ENCODE peak calls at places on chromosomes 3 and 15, in five cellular contexts. J is GM12878, M is HepG2, U is SK-N-SH, O is K562. W is an unnamed sample.

GRCh38 chr3:25483456-25483855 is 55.4 kb downstream of the RARB start:
- DNase-seq in J (no peak), M (no peak), U (peak), O (no peak), W (no peak)

GRCh38 chr15:67899596-67900283 is 59.9 kb upstream of the RNU6-1 start:
- DNase-seq in J (no peak), M (no peak), U (no peak), O (no peak), W (no peak)

GRCh38 chr15:101324513-101325177 is 29.6 kb upstream of the SNRPA1 start:
- DNase-seq in J (no peak), M (peak), U (no peak), O (no peak), W (no peak)

GRCh38 chr15:69535101-69535638 is 82.6 kb downstream of the RPLP1 start:
- DNase-seq in J (no peak), M (no peak), U (no peak), O (no peak), W (no peak)

GRCh38 chr3:115134648-115135347 is 12.3 kb downstream of the ZBTB20 start:
- DNase-seq in J (no peak), M (no peak), U (no peak), O (no peak), W (no peak)

GRCh38 chr3:16094644-16095272 is 79.7 kb upstream of the GALNT15 start:
- DNase-seq in J (no peak), M (no peak), U (no peak), O (no peak), W (no peak)

GRCh38 chr3:71726106-71726505 is 904 bp upstream of the EIF4E3 start:
- DNase-seq in J (no peak), M (no peak), U (no peak), O (no peak), W (no peak)

GRCh38 chr3:65927576-65927975 is 111.1 kb downstream of the MAGI1 start:
- DNase-seq in J (no peak), M (peak), U (no peak), O (no peak), W (no peak)

GRCh38 chr3:9316881-9317341 is 45.9 kb upstream of the THUMPD3 start:
- DNase-seq in J (no peak), M (no peak), U (no peak), O (no peak), W (no peak)

GRCh38 chr3:167913218-167913902 is 177.8 kb downstream of the SERPINI1 start:
- DNase-seq in J (no peak), M (no peak), U (peak), O (no peak), W (peak)

GRCh38 chr3:4814302-4814903 is 164.8 kb upstream of the BHLHE40 start:
- DNase-seq in J (no peak), M (no peak), U (no peak), O (peak), W (no peak)

GRCh38 chr3:101381809-101382208 is 61.4 kb upstream of the IMPG2 start:
- DNase-seq in J (no peak), M (peak), U (peak), O (peak), W (peak)

GRCh38 chr15:88690331-88690730 is 51.5 kb downstream of the ISG20 start:
- DNase-seq in J (no peak), M (no peak), U (no peak), O (no peak), W (no peak)

GRCh38 chr3:197336348-197336747 is 37.9 kb upstream of the DLG1 start:
- DNase-seq in J (no peak), M (no peak), U (no peak), O (no peak), W (no peak)

DNA sequence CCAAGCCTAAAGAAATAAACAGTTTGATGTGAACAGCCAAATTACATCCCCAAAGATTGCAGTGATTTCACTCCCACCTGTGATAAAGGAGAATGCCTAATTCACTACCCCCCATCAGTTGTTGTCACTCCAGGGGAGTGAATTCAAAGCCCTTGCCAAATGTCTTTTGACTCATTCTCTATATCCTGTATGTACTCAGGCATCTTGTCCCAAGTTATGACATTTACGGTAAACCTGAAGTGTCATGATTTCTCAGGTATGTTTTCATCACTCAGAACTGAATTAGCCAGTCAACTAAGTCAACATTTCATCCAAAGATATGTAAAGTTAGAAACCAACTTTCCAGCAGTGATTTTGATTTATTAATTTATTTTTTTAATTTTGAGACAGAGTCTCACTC is 22.0 kb upstream of the HERC1 start:
- DNase-seq in J (no peak), M (no peak), U (no peak), O (no peak), W (no peak)
- TF ChIP-seq FOXM1 in J (no peak), M (no peak), U (no peak), O (no peak), W (no peak)

DNA sequence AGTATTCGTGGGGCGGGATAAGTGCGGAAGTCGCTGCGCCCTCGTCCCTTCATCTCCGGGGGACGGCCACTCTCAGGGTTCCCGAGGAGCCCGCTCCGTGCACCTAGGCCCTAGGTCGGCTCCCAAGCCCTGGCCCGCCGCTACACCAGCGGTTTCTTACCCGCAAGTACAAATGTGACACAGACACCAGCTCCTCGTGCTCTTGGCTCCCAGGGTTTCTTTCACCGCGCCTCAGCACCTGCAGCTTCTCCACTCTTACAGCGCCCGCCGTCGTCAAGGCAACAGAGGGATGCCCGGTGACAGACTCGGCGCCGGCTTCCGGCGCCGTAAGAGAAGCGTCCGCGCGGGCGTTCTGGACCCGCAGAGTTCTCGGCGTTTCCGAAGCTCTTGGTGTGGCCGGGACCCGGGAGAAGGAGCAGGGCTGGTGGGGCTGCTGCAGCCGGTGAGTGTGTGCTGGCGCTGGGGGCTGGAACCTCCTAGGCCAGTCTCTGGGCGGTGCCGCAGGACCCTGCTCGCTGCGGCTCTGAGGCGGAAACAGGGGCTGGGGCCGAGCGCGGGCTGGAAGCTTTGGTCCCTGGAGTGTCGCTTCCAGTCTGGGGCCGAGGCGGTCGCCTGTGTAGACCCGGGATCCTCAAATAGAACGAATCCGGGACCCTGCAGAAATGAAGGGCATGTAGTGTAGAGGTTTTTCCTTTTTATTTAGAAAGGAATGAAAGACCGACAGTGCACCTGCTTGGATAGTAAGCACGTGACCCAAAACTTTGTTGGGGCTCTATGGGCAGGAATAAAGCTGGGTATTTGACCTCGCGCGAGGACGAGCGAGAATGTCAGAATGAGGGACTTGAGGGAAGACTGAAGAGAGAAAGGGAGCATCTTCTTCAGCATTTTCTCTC is 155.4 kb upstream of the GOLGA6L4 start:
- DNase-seq in J (no peak), M (no peak), U (peak), O (peak), W (peak)
- TF ChIP-seq FOXM1 in J (no peak), M (no peak), U (no peak), O (no peak), W (no peak)

GRCh38 chr3:43366880-43367279 is 80.5 kb downstream of the SNRK start:
- DNase-seq in J (no peak), M (no peak), U (no peak), O (no peak), W (no peak)

GRCh38 chr3:43371494-43371893 is 85.2 kb downstream of the SNRK start:
- DNase-seq in J (no peak), M (no peak), U (no peak), O (no peak), W (no peak)

GRCh38 chr3:43366466-43366865 is 80.1 kb downstream of the SNRK start:
- DNase-seq in J (no peak), M (no peak), U (no peak), O (no peak), W (no peak)

GRCh38 chr3:43372007-43372754 is 85.8 kb downstream of the SNRK start:
- DNase-seq in J (no peak), M (no peak), U (no peak), O (no peak), W (no peak)

DNA sequence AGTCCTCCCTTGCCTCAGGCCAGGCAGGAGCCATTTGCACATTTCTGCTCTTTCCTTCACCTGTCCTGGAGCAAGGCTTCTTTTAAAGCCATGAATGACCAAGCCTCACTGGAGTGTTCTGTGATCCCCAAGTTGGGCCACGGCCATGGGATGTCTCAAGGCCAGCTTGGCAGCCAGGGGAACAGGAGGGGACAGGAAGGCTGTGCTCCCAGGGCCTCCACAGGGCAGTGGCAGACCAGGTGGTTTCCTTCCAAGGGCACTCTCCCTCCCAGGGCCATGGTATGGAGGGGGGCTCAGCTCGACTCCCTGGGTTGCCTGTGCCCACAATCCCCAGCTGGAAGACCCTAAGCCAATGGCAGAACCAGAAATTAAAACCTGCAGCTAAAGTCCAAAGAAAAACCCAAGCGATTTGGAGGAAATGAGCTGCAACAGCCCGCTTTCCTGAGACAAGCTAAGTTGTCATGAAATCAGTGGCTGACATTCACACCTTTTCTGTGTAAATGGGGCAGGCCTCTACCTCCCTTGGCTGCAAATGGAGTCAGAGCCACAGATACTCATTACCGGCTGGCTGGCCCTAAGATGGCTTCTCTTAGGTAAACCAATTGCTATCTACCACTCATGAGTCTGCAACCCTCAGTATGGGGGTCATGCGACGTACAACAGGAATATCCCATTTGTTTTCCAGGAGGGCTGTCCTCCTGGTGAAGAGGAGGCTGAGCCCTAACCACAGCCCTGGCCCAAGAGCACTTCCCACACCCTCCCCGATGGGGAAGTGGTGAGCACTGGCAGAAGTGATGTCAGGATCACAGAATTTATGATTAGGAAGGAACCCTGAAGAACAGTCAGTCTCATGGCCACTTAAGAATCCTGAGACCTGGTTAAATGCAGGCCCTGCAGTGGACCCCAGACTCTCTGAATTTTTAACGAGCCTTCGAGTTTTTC is 83.3 kb downstream of the SNRK start:
- DNase-seq in J (no peak), M (no peak), U (no peak), O (no peak), W (no peak)
- TF ChIP-seq FOXM1 in J (no peak), M (no peak), U (no peak), O (no peak), W (no peak)

DNA sequence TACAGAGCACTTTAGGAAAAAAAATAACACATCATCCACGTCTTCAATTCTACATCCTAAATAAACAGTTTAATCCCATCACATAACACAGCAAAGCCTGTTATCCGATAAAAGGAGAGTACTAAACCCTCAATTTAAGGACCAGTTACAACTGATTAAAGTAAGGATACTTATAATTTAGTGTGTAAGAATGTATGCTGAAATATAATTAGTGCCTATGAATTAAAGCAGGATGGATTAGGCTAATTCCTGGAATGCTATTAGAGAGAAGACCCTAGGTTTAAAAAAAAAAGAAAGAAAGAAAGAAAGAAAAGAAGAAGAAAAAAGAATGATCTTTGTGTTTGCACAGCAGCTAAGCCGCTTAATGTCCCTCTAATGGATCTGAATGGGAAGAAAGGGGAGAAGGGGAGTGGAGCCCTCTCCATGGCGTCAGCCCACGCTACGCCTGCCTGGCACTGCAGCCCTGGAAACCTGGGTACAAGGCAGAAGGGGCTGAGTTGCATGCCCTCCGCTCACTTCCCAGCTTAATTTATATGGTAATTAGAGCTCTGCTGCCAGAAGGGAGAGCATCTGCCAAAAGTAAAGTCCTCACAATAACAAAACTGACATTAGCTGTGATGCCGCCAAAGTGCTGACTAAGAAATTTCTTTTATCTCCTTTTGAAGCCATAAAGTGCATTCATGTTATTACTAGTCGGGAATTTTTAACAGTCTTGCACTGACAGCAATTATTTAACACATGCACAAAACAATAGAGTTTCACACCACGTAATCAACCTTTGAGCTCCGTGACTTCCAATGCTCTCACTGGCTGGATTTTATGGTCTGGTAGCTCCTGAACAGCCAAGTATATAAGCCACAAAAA is 89.9 kb downstream of the FSIP1 start:
- DNase-seq in J (no peak), M (no peak), U (peak), O (no peak), W (no peak)
- TF ChIP-seq FOXM1 in J (peak), M (no peak), U (no peak), O (no peak), W (no peak)

DNA sequence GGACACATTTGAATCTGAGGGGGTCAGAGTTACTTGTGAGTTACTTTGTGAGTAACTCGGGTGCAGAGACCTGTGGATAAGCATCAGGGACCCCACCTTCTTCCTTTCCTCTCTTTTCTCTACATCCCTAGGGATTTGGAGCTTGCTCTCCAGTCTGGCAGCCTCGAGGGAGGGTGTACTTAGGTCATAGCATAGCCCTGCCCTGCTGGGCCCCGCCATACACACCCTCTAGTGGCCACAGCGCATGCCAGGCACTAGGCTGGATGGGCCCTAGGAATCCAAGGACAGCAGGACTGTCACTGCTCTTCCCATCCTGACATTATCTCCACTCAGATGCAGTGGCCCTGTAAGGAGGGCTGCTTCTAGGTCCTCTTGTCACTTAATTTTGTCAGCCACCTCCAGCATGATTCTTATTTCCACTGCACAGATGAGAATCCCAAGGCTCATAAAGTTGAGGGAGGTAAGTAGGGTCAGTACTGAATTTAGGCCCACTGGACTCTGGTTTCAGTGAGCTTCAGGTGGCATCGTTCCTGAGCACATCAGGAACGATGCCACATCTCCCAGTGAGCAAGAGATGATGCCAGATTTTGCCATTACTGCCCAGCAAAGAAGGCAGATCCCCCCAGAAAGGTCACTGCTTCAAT is 3.6 kb upstream of the SMAD6 start:
- DNase-seq in J (no peak), M (peak), U (peak), O (peak), W (peak)
- TF ChIP-seq FOXM1 in J (no peak), M (no peak), U (no peak), O (no peak), W (no peak)

DNA sequence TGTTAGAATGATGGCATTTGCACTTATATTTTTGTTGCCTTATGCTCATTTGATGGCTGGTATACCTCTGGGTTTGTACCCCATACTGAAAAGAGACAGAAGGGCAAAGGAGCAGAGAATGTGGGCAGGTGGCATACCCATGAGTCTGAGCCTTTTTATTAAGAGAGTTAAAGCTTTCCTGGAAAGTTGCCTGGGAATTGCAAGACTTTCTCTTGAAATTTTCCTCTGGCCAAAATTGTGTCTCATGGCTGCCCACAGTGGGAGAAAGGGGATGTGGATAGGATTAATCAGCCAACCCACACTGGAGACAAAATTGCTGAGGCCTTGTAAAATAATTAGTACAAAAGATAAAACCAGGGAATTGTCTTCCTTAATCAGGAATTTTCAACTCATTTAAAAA is 8.2 kb upstream of the NMD3 start:
- DNase-seq in J (no peak), M (no peak), U (no peak), O (no peak), W (no peak)
- TF ChIP-seq FOXM1 in J (no peak), M (no peak), U (no peak), O (no peak), W (no peak)